ENCODE peak calls at places on chromosomes 13 and 19, in nine cellular contexts. One of them, this sample, is unnamed.

GRCh38 chr19:55088543-55089265 is 13.0 kb downstream of the EPS8L1 start:
- DNase-seq in NCI-H510A treated with DMSO at 0.1 percent for 48 hours: peak
- DNase-seq in HFFc6: peak
- DNase-seq in B cell: peak
- DNase-seq in H1: no peak
- DNase-seq in dorsolateral prefrontal cortex: peak
- DNase-seq in stimulated activated CD4-positive, alpha-beta T cell treated with anti-CD3 and anti-CD28 coated beads, Interleukin-2, amount 100 ng/mL, for 48 hours: peak
- DNase-seq in NCI-H2081: peak
- DNase-seq in keratinocyte: no peak
- DNase-seq in this sample: peak

GRCh38 chr19:50695251-50696064 is 24.1 kb downstream of the SHANK1 start:
- DNase-seq in NCI-H510A treated with DMSO at 0.1 percent for 48 hours: no peak
- DNase-seq in dorsolateral prefrontal cortex: peak
- DNase-seq in stimulated activated CD4-positive, alpha-beta T cell treated with anti-CD3 and anti-CD28 coated beads, Interleukin-2, amount 100 ng/mL, for 48 hours: peak
- DNase-seq in NCI-H2081: no peak
- DNase-seq in H1: no peak
- DNase-seq in B cell: no peak
- DNase-seq in HFFc6: no peak
- DNase-seq in keratinocyte: no peak
- DNase-seq in this sample: no peak

GRCh38 chr19:2210987-2211740 is 25.0 kb downstream of the PLEKHJ1 start:
- DNase-seq in keratinocyte: no peak
- DNase-seq in H1: no peak
- DNase-seq in NCI-H2081: no peak
- DNase-seq in B cell: no peak
- DNase-seq in NCI-H510A treated with DMSO at 0.1 percent for 48 hours: no peak
- DNase-seq in dorsolateral prefrontal cortex: no peak
- DNase-seq in HFFc6: no peak
- DNase-seq in stimulated activated CD4-positive, alpha-beta T cell treated with anti-CD3 and anti-CD28 coated beads, Interleukin-2, amount 100 ng/mL, for 48 hours: no peak
- DNase-seq in this sample: no peak

GRCh38 chr19:7415163-7415856 is 66.6 kb downstream of the ARHGEF18 start:
- DNase-seq in stimulated activated CD4-positive, alpha-beta T cell treated with anti-CD3 and anti-CD28 coated beads, Interleukin-2, amount 100 ng/mL, for 48 hours: no peak
- DNase-seq in HFFc6: no peak
- DNase-seq in NCI-H510A treated with DMSO at 0.1 percent for 48 hours: peak
- DNase-seq in NCI-H2081: no peak
- DNase-seq in keratinocyte: no peak
- DNase-seq in dorsolateral prefrontal cortex: peak
- DNase-seq in H1: no peak
- DNase-seq in B cell: no peak
- DNase-seq in this sample: no peak

GRCh38 chr13:95039415-95039814 is 261.8 kb downstream of the ABCC4 start:
- DNase-seq in dorsolateral prefrontal cortex: no peak
- DNase-seq in HFFc6: peak
- DNase-seq in NCI-H2081: no peak
- DNase-seq in H1: no peak
- DNase-seq in NCI-H510A treated with DMSO at 0.1 percent for 48 hours: no peak
- DNase-seq in stimulated activated CD4-positive, alpha-beta T cell treated with anti-CD3 and anti-CD28 coated beads, Interleukin-2, amount 100 ng/mL, for 48 hours: no peak
- DNase-seq in B cell: no peak
- DNase-seq in keratinocyte: no peak
- DNase-seq in this sample: no peak

GRCh38 chr13:33536639-33537425 is 251.3 kb upstream of the STARD13 start:
- DNase-seq in NCI-H510A treated with DMSO at 0.1 percent for 48 hours: no peak
- DNase-seq in dorsolateral prefrontal cortex: no peak
- DNase-seq in H1: no peak
- DNase-seq in NCI-H2081: peak
- DNase-seq in B cell: no peak
- DNase-seq in keratinocyte: no peak
- DNase-seq in stimulated activated CD4-positive, alpha-beta T cell treated with anti-CD3 and anti-CD28 coated beads, Interleukin-2, amount 100 ng/mL, for 48 hours: no peak
- DNase-seq in HFFc6: peak
- DNase-seq in this sample: no peak

GRCh38 chr13:108218044-108218974 is at the start of gene ABHD13:
- DNase-seq in NCI-H510A treated with DMSO at 0.1 percent for 48 hours: peak
- DNase-seq in H1: peak
- DNase-seq in dorsolateral prefrontal cortex: peak
- DNase-seq in stimulated activated CD4-positive, alpha-beta T cell treated with anti-CD3 and anti-CD28 coated beads, Interleukin-2, amount 100 ng/mL, for 48 hours: peak
- DNase-seq in keratinocyte: no peak
- DNase-seq in NCI-H2081: peak
- DNase-seq in B cell: peak
- DNase-seq in HFFc6: peak
- DNase-seq in this sample: peak

GRCh38 chr13:52786747-52787146 is 47.1 kb upstream of the CNMD start:
- DNase-seq in H1: no peak
- DNase-seq in B cell: no peak
- DNase-seq in NCI-H510A treated with DMSO at 0.1 percent for 48 hours: no peak
- DNase-seq in dorsolateral prefrontal cortex: peak
- DNase-seq in NCI-H2081: no peak
- DNase-seq in keratinocyte: no peak
- DNase-seq in stimulated activated CD4-positive, alpha-beta T cell treated with anti-CD3 and anti-CD28 coated beads, Interleukin-2, amount 100 ng/mL, for 48 hours: no peak
- DNase-seq in HFFc6: no peak
- DNase-seq in this sample: no peak

GRCh38 chr19:35135389-35135909 is 590 bp upstream of the LGI4 start:
- DNase-seq in NCI-H2081: peak
- DNase-seq in NCI-H510A treated with DMSO at 0.1 percent for 48 hours: no peak
- DNase-seq in HFFc6: peak
- DNase-seq in dorsolateral prefrontal cortex: peak
- DNase-seq in stimulated activated CD4-positive, alpha-beta T cell treated with anti-CD3 and anti-CD28 coated beads, Interleukin-2, amount 100 ng/mL, for 48 hours: peak
- DNase-seq in H1: no peak
- DNase-seq in keratinocyte: no peak
- DNase-seq in B cell: peak
- DNase-seq in this sample: no peak

GRCh38 chr19:38266981-38267597 is 2.7 kb downstream of the SPINT2 start:
- DNase-seq in NCI-H2081: no peak
- DNase-seq in HFFc6: peak
- DNase-seq in dorsolateral prefrontal cortex: no peak
- DNase-seq in B cell: no peak
- DNase-seq in NCI-H510A treated with DMSO at 0.1 percent for 48 hours: peak
- DNase-seq in stimulated activated CD4-positive, alpha-beta T cell treated with anti-CD3 and anti-CD28 coated beads, Interleukin-2, amount 100 ng/mL, for 48 hours: no peak
- DNase-seq in H1: no peak
- DNase-seq in keratinocyte: no peak
- DNase-seq in this sample: no peak

GRCh38 chr13:109198585-109198984 is 569.2 kb downstream of the MYO16 start:
- DNase-seq in H1: no peak
- DNase-seq in NCI-H2081: no peak
- DNase-seq in dorsolateral prefrontal cortex: no peak
- DNase-seq in B cell: no peak
- DNase-seq in NCI-H510A treated with DMSO at 0.1 percent for 48 hours: no peak
- DNase-seq in keratinocyte: peak
- DNase-seq in stimulated activated CD4-positive, alpha-beta T cell treated with anti-CD3 and anti-CD28 coated beads, Interleukin-2, amount 100 ng/mL, for 48 hours: no peak
- DNase-seq in HFFc6: peak
- DNase-seq in this sample: no peak

GRCh38 chr19:49663224-49663623 is 2.4 kb downstream of the IRF3 start:
- DNase-seq in NCI-H2081: no peak
- DNase-seq in keratinocyte: no peak
- DNase-seq in stimulated activated CD4-positive, alpha-beta T cell treated with anti-CD3 and anti-CD28 coated beads, Interleukin-2, amount 100 ng/mL, for 48 hours: no peak
- DNase-seq in dorsolateral prefrontal cortex: no peak
- DNase-seq in H1: no peak
- DNase-seq in B cell: no peak
- DNase-seq in HFFc6: no peak
- DNase-seq in NCI-H510A treated with DMSO at 0.1 percent for 48 hours: no peak
- DNase-seq in this sample: no peak

GRCh38 chr19:38693380-38694223 is 46.2 kb downstream of the ACTN4 start:
- DNase-seq in HFFc6: peak
- DNase-seq in dorsolateral prefrontal cortex: no peak
- DNase-seq in B cell: no peak
- DNase-seq in keratinocyte: peak
- DNase-seq in stimulated activated CD4-positive, alpha-beta T cell treated with anti-CD3 and anti-CD28 coated beads, Interleukin-2, amount 100 ng/mL, for 48 hours: no peak
- DNase-seq in NCI-H510A treated with DMSO at 0.1 percent for 48 hours: no peak
- DNase-seq in NCI-H2081: no peak
- DNase-seq in H1: no peak
- DNase-seq in this sample: peak

GRCh38 chr19:34475975-34476594 is 5.5 kb upstream of the WTIP start:
- DNase-seq in HFFc6: no peak
- DNase-seq in dorsolateral prefrontal cortex: no peak
- DNase-seq in H1: no peak
- DNase-seq in B cell: no peak
- DNase-seq in keratinocyte: no peak
- DNase-seq in stimulated activated CD4-positive, alpha-beta T cell treated with anti-CD3 and anti-CD28 coated beads, Interleukin-2, amount 100 ng/mL, for 48 hours: no peak
- DNase-seq in NCI-H510A treated with DMSO at 0.1 percent for 48 hours: no peak
- DNase-seq in NCI-H2081: no peak
- DNase-seq in this sample: no peak

GRCh38 chr13:101127741-101128353 is 288.5 kb downstream of the NALCN start:
- DNase-seq in NCI-H510A treated with DMSO at 0.1 percent for 48 hours: peak
- DNase-seq in NCI-H2081: peak
- DNase-seq in H1: no peak
- DNase-seq in HFFc6: peak
- DNase-seq in stimulated activated CD4-positive, alpha-beta T cell treated with anti-CD3 and anti-CD28 coated beads, Interleukin-2, amount 100 ng/mL, for 48 hours: peak
- DNase-seq in dorsolateral prefrontal cortex: peak
- DNase-seq in keratinocyte: no peak
- DNase-seq in B cell: no peak
- DNase-seq in this sample: peak

GRCh38 chr19:30434797-30435594 is 62.8 kb downstream of the ZNF536 start:
- DNase-seq in NCI-H2081: no peak
- DNase-seq in HFFc6: no peak
- DNase-seq in NCI-H510A treated with DMSO at 0.1 percent for 48 hours: no peak
- DNase-seq in H1: no peak
- DNase-seq in keratinocyte: no peak
- DNase-seq in B cell: no peak
- DNase-seq in dorsolateral prefrontal cortex: no peak
- DNase-seq in stimulated activated CD4-positive, alpha-beta T cell treated with anti-CD3 and anti-CD28 coated beads, Interleukin-2, amount 100 ng/mL, for 48 hours: no peak
- DNase-seq in this sample: no peak

GRCh38 chr19:45356760-45357444 is 13.5 kb downstream of the ERCC2 start:
- DNase-seq in keratinocyte: no peak
- DNase-seq in H1: no peak
- DNase-seq in NCI-H2081: no peak
- DNase-seq in stimulated activated CD4-positive, alpha-beta T cell treated with anti-CD3 and anti-CD28 coated beads, Interleukin-2, amount 100 ng/mL, for 48 hours: no peak
- DNase-seq in NCI-H510A treated with DMSO at 0.1 percent for 48 hours: no peak
- DNase-seq in HFFc6: no peak
- DNase-seq in dorsolateral prefrontal cortex: no peak
- DNase-seq in B cell: no peak
- DNase-seq in this sample: no peak

GRCh38 chr19:47330466-47330869 is 1.5 kb upstream of the C5AR2 start:
- DNase-seq in keratinocyte: no peak
- DNase-seq in NCI-H2081: no peak
- DNase-seq in stimulated activated CD4-positive, alpha-beta T cell treated with anti-CD3 and anti-CD28 coated beads, Interleukin-2, amount 100 ng/mL, for 48 hours: no peak
- DNase-seq in HFFc6: no peak
- DNase-seq in dorsolateral prefrontal cortex: no peak
- DNase-seq in NCI-H510A treated with DMSO at 0.1 percent for 48 hours: no peak
- DNase-seq in H1: no peak
- DNase-seq in B cell: no peak
- DNase-seq in this sample: peak

GRCh38 chr19:38264486-38265212 is at the start of gene SPINT2:
- DNase-seq in HFFc6: no peak
- DNase-seq in H1: peak
- DNase-seq in NCI-H2081: peak
- DNase-seq in NCI-H510A treated with DMSO at 0.1 percent for 48 hours: no peak
- DNase-seq in dorsolateral prefrontal cortex: peak
- DNase-seq in stimulated activated CD4-positive, alpha-beta T cell treated with anti-CD3 and anti-CD28 coated beads, Interleukin-2, amount 100 ng/mL, for 48 hours: peak
- DNase-seq in keratinocyte: peak
- DNase-seq in B cell: peak
- DNase-seq in this sample: peak

GRCh38 chr13:105925496-105925895 is 610.0 kb downstream of the EFNB2 start:
- DNase-seq in H1: no peak
- DNase-seq in keratinocyte: peak
- DNase-seq in B cell: no peak
- DNase-seq in stimulated activated CD4-positive, alpha-beta T cell treated with anti-CD3 and anti-CD28 coated beads, Interleukin-2, amount 100 ng/mL, for 48 hours: no peak
- DNase-seq in NCI-H510A treated with DMSO at 0.1 percent for 48 hours: no peak
- DNase-seq in NCI-H2081: no peak
- DNase-seq in HFFc6: no peak
- DNase-seq in dorsolateral prefrontal cortex: no peak
- DNase-seq in this sample: no peak

GRCh38 chr19:48962849-48963165 is 2.3 kb upstream of the FTL start:
- DNase-seq in keratinocyte: no peak
- DNase-seq in NCI-H2081: no peak
- DNase-seq in H1: no peak
- DNase-seq in HFFc6: no peak
- DNase-seq in NCI-H510A treated with DMSO at 0.1 percent for 48 hours: no peak
- DNase-seq in B cell: no peak
- DNase-seq in dorsolateral prefrontal cortex: no peak
- DNase-seq in stimulated activated CD4-positive, alpha-beta T cell treated with anti-CD3 and anti-CD28 coated beads, Interleukin-2, amount 100 ng/mL, for 48 hours: no peak
- DNase-seq in this sample: no peak